ENCODE peak calls at places on chromosomes 1 and 21, in six cellular contexts. S is right lobe of liver, P is heart left ventricle, G is transverse colon, W is thyroid gland, T is K562. F is an unnamed sample.
A peak's percentile ranks its signal among the peaks of the same experiment; 100 is the strongest.

GRCh38 chr1:6248798-6249731 is 5.1 kb downstream of the HES3 start:
- DNase-seq in G (no peak), P (no peak), T (peak; percentile 87), W (peak; percentile 7), S (no peak), F (no peak)

GRCh38 chr1:200365897-200366426 is 43.9 kb downstream of the ZNF281 start:
- DNase-seq in G (no peak), P (no peak), W (no peak), S (no peak), T (no peak), F (no peak)

GRCh38 chr21:44869860-44870747 is 3.4 kb downstream of the PTTG1IP start:
- DNase-seq in W (no peak), S (peak; percentile 56), G (peak; percentile 55), P (peak; percentile 79), T (no peak), F (peak; percentile 88)

GRCh38 chr1:200588698-200589097 is 31.9 kb downstream of the KIF14 start:
- DNase-seq in S (no peak), T (no peak), G (no peak), W (no peak), P (no peak), F (no peak)

GRCh38 chr1:170238704-170239391 is 93.1 kb downstream of the NTMT2 start:
- DNase-seq in S (no peak), W (no peak), T (no peak), P (no peak), G (no peak), F (no peak)

GRCh38 chr1:19554090-19554489 is 68.8 kb upstream of the CAPZB start:
- DNase-seq in W (no peak), P (no peak), T (no peak), S (no peak), G (no peak), F (no peak)

GRCh38 chr1:90837420-90837819 is 120.3 kb upstream of the BARHL2 start:
- DNase-seq in T (no peak), W (no peak), P (no peak), S (no peak), G (no peak), F (no peak)

GRCh38 chr1:66271216-66271903 is 262.6 kb upstream of the SGIP1 start:
- DNase-seq in G (peak; percentile 73), T (no peak), S (peak; percentile 67), W (peak; percentile 75), P (peak; percentile 87), F (peak; percentile 96)

GRCh38 chr1:202259705-202260104 is 66.1 kb downstream of the LGR6 start:
- DNase-seq in P (no peak), G (no peak), W (no peak), T (no peak), S (no peak), F (peak; percentile 3)

GRCh38 chr1:219446288-219446687 is 166.6 kb downstream of the ZC3H11B start:
- DNase-seq in S (no peak), G (no peak), T (no peak), W (no peak), P (no peak), F (no peak)

GRCh38 chr21:26888256-26888655 is 43.0 kb upstream of the ADAMTS1 start:
- DNase-seq in T (no peak), P (no peak), G (no peak), W (no peak), S (no peak), F (no peak)

GRCh38 chr1:26478159-26478558 is 5.9 kb downstream of the HMGN2 start:
- DNase-seq in T (no peak), S (no peak), W (no peak), G (no peak), P (no peak), F (peak; percentile 5)

GRCh38 chr1:81760487-81761097 is 40.1 kb upstream of the ADGRL2 start:
- DNase-seq in T (no peak), P (no peak), S (no peak), W (no peak), G (no peak), F (no peak)

GRCh38 chr1:110421159-110421777 is 13.8 kb upstream of the LAMTOR5 start:
- DNase-seq in P (no peak), G (no peak), T (no peak), W (no peak), S (no peak), F (no peak)

GRCh38 chr1:68015960-68016359 is 34.5 kb downstream of the DIRAS3 start:
- DNase-seq in G (no peak), P (no peak), S (no peak), T (no peak), W (no peak), F (no peak)

GRCh38 chr1:2232916-2233438 is 4.9 kb downstream of the SKI start:
- DNase-seq in T (no peak), W (no peak), P (no peak), G (no peak), S (no peak), F (no peak)

GRCh38 chr1:228647523-228648444 is 87.5 kb upstream of the RHOU start:
- DNase-seq in G (peak; percentile 44), P (no peak), T (peak; percentile 27), W (peak; percentile 54), S (peak; percentile 46), F (peak; percentile 68)

GRCh38 chr1:2099871-2100774 is 49.9 kb downstream of the PRKCZ start:
- DNase-seq in P (peak; percentile 4), T (no peak), W (no peak), S (no peak), G (no peak), F (no peak)

GRCh38 chr1:247079141-247079874 is 697 bp upstream of the ZNF670 start:
- DNase-seq in T (no peak), P (no peak), G (no peak), W (no peak), S (no peak), F (no peak)

GRCh38 chr21:44615881-44616590 is 4.2 kb downstream of the KRTAP10-8 start:
- DNase-seq in S (no peak), G (no peak), P (no peak), W (no peak), T (no peak), F (no peak)

GRCh38 chr1:167648252-167648849 is 18.3 kb downstream of the RCSD1 start:
- DNase-seq in G (no peak), S (no peak), T (no peak), W (no peak), P (peak; percentile 40), F (peak; percentile 69)

GRCh38 chr1:167644551-167644950 is 14.5 kb downstream of the RCSD1 start:
- DNase-seq in G (no peak), T (no peak), S (no peak), P (no peak), W (no peak), F (no peak)

GRCh38 chr1:167643471-167643870 is 13.4 kb downstream of the RCSD1 start:
- DNase-seq in T (no peak), G (no peak), P (no peak), W (no peak), S (no peak), F (no peak)

GRCh38 chr1:167645161-167645560 is 15.1 kb downstream of the RCSD1 start:
- DNase-seq in S (no peak), W (no peak), P (no peak), G (no peak), T (no peak), F (no peak)

DNA sequence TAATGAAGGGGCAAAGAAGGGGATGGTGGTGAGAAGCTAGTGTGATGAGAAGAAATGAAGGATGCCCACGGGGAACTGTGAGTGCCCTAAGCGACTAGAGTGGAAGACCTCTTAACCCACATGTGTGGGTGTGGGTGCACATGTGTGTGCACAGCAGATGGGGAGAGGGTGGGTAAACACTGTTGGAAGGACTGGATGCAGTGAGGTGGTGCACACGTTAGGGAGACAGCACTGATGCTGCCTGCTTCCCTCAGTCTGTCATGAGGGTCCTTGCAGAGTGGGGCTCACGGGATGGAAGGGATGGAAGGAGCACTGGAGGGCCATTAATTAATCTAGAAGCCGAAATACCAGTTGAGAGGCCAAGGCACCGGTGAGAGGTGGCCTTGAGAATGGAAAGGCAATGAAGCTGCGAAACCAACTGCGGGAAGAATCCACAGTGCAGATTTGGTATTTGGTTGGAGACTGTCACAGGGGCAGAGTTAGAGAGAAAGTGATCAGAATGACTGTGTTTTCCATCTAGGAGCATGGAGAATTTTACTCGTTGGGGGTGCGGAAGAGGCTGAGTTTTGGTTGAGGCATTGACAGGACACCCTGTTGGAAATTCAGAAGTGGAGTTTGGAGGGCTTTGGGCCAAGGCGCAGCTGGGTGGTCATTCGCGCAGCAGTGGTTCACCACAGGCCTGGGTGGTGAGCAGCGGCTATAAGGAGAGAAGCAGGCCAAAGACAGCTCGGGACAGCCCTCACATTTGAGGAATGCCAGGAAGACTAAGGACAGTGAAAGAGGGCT is 15.8 kb downstream of the RCSD1 start:
- DNase-seq in W (no peak), P (no peak), T (no peak), G (no peak), S (no peak), F (no peak)
- TF ChIP-seq POLR2A in W (no peak), P (no peak), T (peak; percentile 53), G (no peak), S (no peak), F (no peak)

DNA sequence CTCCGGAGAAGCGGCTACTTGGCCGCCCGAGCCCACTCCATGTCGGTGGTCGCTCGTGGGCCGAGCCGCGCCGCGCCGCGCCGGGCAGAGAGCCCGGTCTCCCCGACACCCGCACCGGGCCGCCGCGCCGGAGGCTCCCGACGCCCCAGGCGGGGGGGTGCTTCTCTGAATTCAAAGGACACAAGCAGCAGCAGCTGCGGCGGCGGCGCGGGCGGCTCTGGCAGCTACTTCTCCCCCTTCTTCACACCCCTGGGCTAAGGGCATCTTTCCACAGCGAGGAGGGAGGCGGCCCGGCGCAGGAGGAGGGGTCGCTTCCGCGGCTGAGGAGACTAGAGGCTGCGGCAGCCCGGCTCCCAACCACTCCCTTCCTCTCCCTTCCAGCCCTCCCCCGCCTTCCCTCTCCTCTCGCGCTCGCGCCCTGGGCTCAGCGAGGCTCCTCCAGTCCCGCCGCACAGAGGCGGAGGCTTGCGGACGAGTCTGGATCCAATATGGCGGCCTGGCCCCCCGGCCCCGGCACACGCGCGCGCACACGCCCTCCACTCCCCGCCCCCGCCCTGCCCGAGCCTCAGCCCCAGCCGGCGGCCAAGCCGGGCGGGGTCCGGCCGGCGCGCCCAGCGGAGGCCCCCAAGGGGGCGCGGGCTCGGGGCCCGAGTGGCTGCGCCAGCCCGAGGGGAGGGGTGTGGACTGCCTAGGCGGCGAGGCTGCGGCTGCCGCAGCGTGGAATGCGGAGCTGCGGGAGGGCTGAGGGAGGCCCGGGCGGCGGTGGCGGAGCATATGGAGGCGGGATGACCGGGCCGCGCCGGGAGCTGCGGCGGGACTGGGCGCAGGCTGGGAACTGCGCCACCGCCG is at the start of gene CDC42BPA:
- DNase-seq in P (peak; percentile 92), W (peak; percentile 80), T (peak; percentile 99), S (peak; percentile 82), G (peak; percentile 82), F (peak; percentile 94)
- TF ChIP-seq POLR2A in P (peak; percentile 32), W (no peak), T (peak; percentile 83), S (peak; percentile 42), G (peak; percentile 81), F (peak; percentile 38)

DNA sequence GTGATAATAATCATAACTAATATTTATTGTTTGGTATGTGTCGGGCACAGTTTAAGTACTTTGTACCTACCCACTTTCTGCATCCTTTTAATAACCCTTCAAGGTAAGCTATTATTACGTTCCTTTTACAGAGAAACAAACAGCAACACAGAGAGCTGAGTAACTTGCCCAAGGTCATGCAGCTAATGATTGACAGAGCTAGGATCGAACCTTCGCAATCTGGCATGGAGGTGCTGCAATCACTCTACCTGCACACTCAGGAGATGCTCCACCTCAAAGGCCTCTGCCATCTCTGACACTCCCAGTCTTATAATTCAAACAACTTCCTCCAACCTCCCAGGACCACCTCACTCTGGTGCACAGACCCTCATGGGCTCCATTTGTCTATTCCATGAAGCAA is 137.2 kb downstream of the DMRTA2 start:
- DNase-seq in S (no peak), T (no peak), P (no peak), G (no peak), W (no peak), F (no peak)
- TF ChIP-seq POLR2A in S (no peak), T (no peak), P (no peak), G (no peak), W (no peak), F (no peak)

GRCh38 chr1:174999926-175000696 is at the start of gene CACYBP:
- DNase-seq in W (peak; percentile 47), S (peak; percentile 61), P (no peak), G (no peak), T (no peak), F (no peak)
- TF ChIP-seq POLR2A in W (peak; percentile 48), S (no peak), P (peak; percentile 63), G (no peak), T (no peak), F (no peak)